ENCODE peak calls at places on chromosome 6, in ten cellular contexts. O, X, Z, D, B, E, W, S, I and F are unnamed samples.

GRCh38 chr6:20811112-20811746 is 277.0 kb downstream of the CDKAL1 start:
- DNase-seq in O (peak), I (peak), W (peak), E (no peak), X (peak), Z (peak), D (peak), B (no peak), S (no peak), F (peak)

GRCh38 chr6:2940010-2940850 is 31.1 kb downstream of the SERPINB6 start:
- DNase-seq in Z (no peak), X (no peak), W (peak), S (no peak), O (no peak), I (no peak), B (peak), D (peak), E (peak), F (no peak)

GRCh38 chr6:9516207-9516606 is 898.7 kb downstream of the TFAP2A start:
- DNase-seq in D (no peak), W (no peak), E (no peak), S (no peak), X (peak), O (peak), Z (peak), B (no peak), I (peak), F (peak)

GRCh38 chr6:159512104-159512503 is 180.9 kb downstream of the SOD2 start:
- DNase-seq in D (no peak), W (no peak), O (no peak), E (no peak), I (no peak), B (no peak), X (no peak), S (no peak), Z (no peak), F (no peak)

GRCh38 chr6:138945354-138945753 is 42.7 kb downstream of the REPS1 start:
- DNase-seq in O (no peak), I (no peak), E (no peak), X (no peak), S (no peak), D (peak), Z (no peak), B (no peak), W (peak), F (peak)

GRCh38 chr6:24659547-24659946 is 7.2 kb downstream of the TDP2 start:
- DNase-seq in X (peak), D (no peak), W (no peak), B (no peak), O (no peak), I (peak), E (no peak), S (no peak), Z (no peak), F (peak)

GRCh38 chr6:35015476-35015875 is 125.7 kb downstream of the TCP11 start:
- DNase-seq in Z (no peak), I (no peak), D (no peak), W (no peak), X (no peak), S (no peak), E (no peak), B (no peak), O (no peak), F (no peak)

GRCh38 chr6:83696674-83697073 is 12.2 kb downstream of the SNAP91 start:
- DNase-seq in S (no peak), X (no peak), O (peak), D (no peak), Z (no peak), W (no peak), I (peak), B (no peak), E (no peak), F (no peak)

GRCh38 chr6:151430886-151431285 is 21.0 kb downstream of the RMND1 start:
- DNase-seq in X (no peak), W (no peak), D (no peak), I (no peak), O (no peak), E (no peak), B (no peak), Z (no peak), S (no peak), F (peak)

GRCh38 chr6:16092990-16093389 is 35.9 kb upstream of the MYLIP start:
- DNase-seq in O (no peak), X (no peak), S (no peak), B (no peak), I (no peak), Z (no peak), W (no peak), D (no peak), E (no peak), F (no peak)

GRCh38 chr6:131470549-131470948 is 102.5 kb upstream of the ARG1 start:
- DNase-seq in X (no peak), E (no peak), B (no peak), S (no peak), O (no peak), I (no peak), D (no peak), W (no peak), Z (no peak), F (no peak)

GRCh38 chr6:157491571-157492232 is 110.7 kb downstream of the ZDHHC14 start:
- DNase-seq in W (no peak), S (no peak), B (no peak), O (no peak), D (no peak), E (no peak), I (no peak), X (no peak), Z (no peak), F (no peak)

GRCh38 chr6:26056583-26057350 is 30.5 kb upstream of the HFE start:
- DNase-seq in E (no peak), S (no peak), W (peak), D (no peak), O (peak), I (peak), B (no peak), X (no peak), Z (peak), F (peak)